ENCODE peak calls at places on chromosome 17, in ten cellular contexts. U, X, P, G, A, H, K, V, F and Z are unnamed samples.

GRCh38 chr17:37488607-37489196 is 989 bp upstream of the DUSP14 start:
- DNase-seq in U (peak), X (peak), P (peak), G (peak), A (peak), H (no peak), K (peak), V (peak), F (no peak), Z (peak)

GRCh38 chr17:3030096-3030495 is 33.3 kb downstream of the OR1D5 start:
- DNase-seq in U (no peak), X (no peak), P (peak), G (no peak), A (peak), H (no peak), K (peak), V (no peak), F (no peak), Z (no peak)

GRCh38 chr17:32846143-32846542 is 30.8 kb downstream of the MYO1D start:
- DNase-seq in U (no peak), X (no peak), P (no peak), G (no peak), A (no peak), H (no peak), K (no peak), V (no peak), F (no peak), Z (no peak)

GRCh38 chr17:7794063-7794663 is 39.9 kb upstream of the KDM6B start:
- DNase-seq in U (no peak), X (no peak), P (no peak), G (no peak), A (no peak), H (no peak), K (no peak), V (no peak), F (no peak), Z (no peak)

GRCh38 chr17:35906559-35907265 is 23.9 kb downstream of the RDM1 start:
- DNase-seq in U (no peak), X (no peak), P (no peak), G (no peak), A (no peak), H (no peak), K (peak), V (no peak), F (no peak), Z (no peak)

GRCh38 chr17:2792541-2793169 is 3.6 kb upstream of the RAP1GAP2 start:
- DNase-seq in U (no peak), X (peak), P (no peak), G (no peak), A (no peak), H (no peak), K (no peak), V (peak), F (no peak), Z (peak)

GRCh38 chr17:70767102-70767701 is 597.9 kb downstream of the KCNJ2 start:
- DNase-seq in U (peak), X (peak), P (no peak), G (peak), A (peak), H (no peak), K (peak), V (no peak), F (peak), Z (no peak)

GRCh38 chr17:74325743-74326379 is at the start of gene KIF19:
- DNase-seq in U (peak), X (peak), P (no peak), G (no peak), A (no peak), H (no peak), K (no peak), V (peak), F (peak), Z (peak)

GRCh38 chr17:30840775-30841174 is 9.0 kb downstream of the ATAD5 start:
- DNase-seq in U (no peak), X (no peak), P (no peak), G (no peak), A (no peak), H (no peak), K (no peak), V (no peak), F (no peak), Z (no peak)

GRCh38 chr17:3005696-3006095 is 57.7 kb downstream of the OR1D5 start:
- DNase-seq in U (no peak), X (no peak), P (no peak), G (no peak), A (no peak), H (no peak), K (no peak), V (no peak), F (no peak), Z (no peak)

GRCh38 chr17:6361733-6362132 is 73.2 kb downstream of the AIPL1 start:
- DNase-seq in U (peak), X (no peak), P (no peak), G (no peak), A (peak), H (no peak), K (no peak), V (no peak), F (no peak), Z (no peak)

GRCh38 chr17:68445671-68446070 is 11.6 kb downstream of the WIPI1 start:
- DNase-seq in U (no peak), X (no peak), P (no peak), G (no peak), A (no peak), H (no peak), K (no peak), V (no peak), F (no peak), Z (no peak)

GRCh38 chr17:42672038-42672437 is 4.8 kb downstream of the PLEKHH3 start:
- DNase-seq in U (peak), X (no peak), P (no peak), G (no peak), A (no peak), H (no peak), K (no peak), V (no peak), F (no peak), Z (no peak)

GRCh38 chr17:17928422-17929386 is 43.5 kb downstream of the TOM1L2 start:
- DNase-seq in U (no peak), X (no peak), P (no peak), G (no peak), A (no peak), H (no peak), K (no peak), V (no peak), F (no peak), Z (no peak)

GRCh38 chr17:73534575-73534940 is 109.7 kb downstream of the SDK2 start:
- DNase-seq in U (no peak), X (no peak), P (no peak), G (no peak), A (no peak), H (no peak), K (no peak), V (no peak), F (no peak), Z (no peak)

GRCh38 chr17:2815781-2816185 is 19.5 kb downstream of the RAP1GAP2 start:
- DNase-seq in U (peak), X (no peak), P (no peak), G (peak), A (no peak), H (no peak), K (no peak), V (no peak), F (no peak), Z (no peak)

GRCh38 chr17:65750678-65751077 is 189.2 kb upstream of the AXIN2 start:
- DNase-seq in U (no peak), X (peak), P (no peak), G (no peak), A (peak), H (no peak), K (peak), V (peak), F (peak), Z (peak)

GRCh38 chr17:13594762-13595697 is 6.7 kb downstream of the HS3ST3A1 start:
- DNase-seq in U (peak), X (peak), P (no peak), G (peak), A (peak), H (peak), K (peak), V (peak), F (peak), Z (peak)

GRCh38 chr17:20935740-20936139 is 107.1 kb downstream of the USP22 start:
- DNase-seq in U (no peak), X (no peak), P (no peak), G (no peak), A (peak), H (no peak), K (peak), V (no peak), F (no peak), Z (no peak)

GRCh38 chr17:59423137-59423703 is 91.8 kb downstream of the YPEL2 start:
- DNase-seq in U (no peak), X (no peak), P (no peak), G (peak), A (peak), H (no peak), K (peak), V (no peak), F (no peak), Z (no peak)

GRCh38 chr17:10776372-10776771 is 27.5 kb downstream of the TMEM238L start:
- DNase-seq in U (no peak), X (no peak), P (no peak), G (no peak), A (no peak), H (no peak), K (no peak), V (no peak), F (no peak), Z (no peak)

GRCh38 chr17:45284176-45285140 is 22.6 kb upstream of the SPATA32 start:
- DNase-seq in U (peak), X (peak), P (no peak), G (no peak), A (no peak), H (no peak), K (no peak), V (peak), F (no peak), Z (no peak)

GRCh38 chr17:751269-752001 is 629 bp downstream of the GEMIN4 start:
- DNase-seq in U (peak), X (peak), P (no peak), G (peak), A (peak), H (no peak), K (no peak), V (peak), F (no peak), Z (peak)

GRCh38 chr17:11244781-11245180 is 3.8 kb downstream of the SHISA6 start:
- DNase-seq in U (no peak), X (no peak), P (no peak), G (no peak), A (no peak), H (no peak), K (no peak), V (no peak), F (no peak), Z (no peak)